ENCODE peak calls at places on chromosomes 6 and 20, in eight cellular contexts. One of them, this sample, is unnamed. For H3K4me1 and H3K36me3, the result is how much of the 10 kb centered on the place peaks cover.

GRCh38 chr6:24664049-24664987 is 2.4 kb downstream of the TDP2 start:
- DNase-seq in upper lobe of left lung: no peak
- DNase-seq in PC-9: no peak
- DNase-seq in IMR-90: no peak
- DNase-seq in Peyer's patch: no peak
- DNase-seq in neural progenitor cell: no peak
- DNase-seq in pancreas: no peak
- DNase-seq in heart left ventricle: no peak
- DNase-seq in this sample: no peak

GRCh38 chr6:11785449-11785951 is 6.9 kb upstream of the ADTRP start:
- DNase-seq in upper lobe of left lung: no peak
- DNase-seq in PC-9: no peak
- DNase-seq in IMR-90: no peak
- DNase-seq in Peyer's patch: no peak
- DNase-seq in neural progenitor cell: no peak
- DNase-seq in pancreas: no peak
- DNase-seq in heart left ventricle: no peak
- DNase-seq in this sample: no peak

GRCh38 chr6:158662607-158663464 is 13.0 kb downstream of the SYTL3 start:
- DNase-seq in upper lobe of left lung: peak
- DNase-seq in PC-9: no peak
- DNase-seq in IMR-90: peak
- DNase-seq in Peyer's patch: no peak
- DNase-seq in neural progenitor cell: no peak
- DNase-seq in pancreas: no peak
- DNase-seq in heart left ventricle: no peak
- DNase-seq in this sample: peak

GRCh38 chr6:22043284-22043962 is 253.4 kb downstream of the PRL start:
- DNase-seq in upper lobe of left lung: no peak
- DNase-seq in PC-9: peak
- DNase-seq in IMR-90: peak
- DNase-seq in Peyer's patch: no peak
- DNase-seq in neural progenitor cell: no peak
- DNase-seq in pancreas: no peak
- DNase-seq in heart left ventricle: peak
- DNase-seq in this sample: no peak

GRCh38 chr6:70136996-70137395 is 165.9 kb downstream of the COL9A1 start:
- DNase-seq in upper lobe of left lung: no peak
- DNase-seq in PC-9: no peak
- DNase-seq in IMR-90: no peak
- DNase-seq in Peyer's patch: no peak
- DNase-seq in neural progenitor cell: no peak
- DNase-seq in pancreas: no peak
- DNase-seq in heart left ventricle: no peak
- DNase-seq in this sample: no peak

GRCh38 chr6:110037726-110038295 is 59.7 kb downstream of the GPR6 start:
- DNase-seq in upper lobe of left lung: no peak
- DNase-seq in PC-9: no peak
- DNase-seq in IMR-90: no peak
- DNase-seq in Peyer's patch: no peak
- DNase-seq in neural progenitor cell: no peak
- DNase-seq in pancreas: no peak
- DNase-seq in heart left ventricle: no peak
- DNase-seq in this sample: no peak

GRCh38 chr20:15487030-15487429 is 1086.2 kb downstream of the KIF16B start:
- DNase-seq in upper lobe of left lung: no peak
- DNase-seq in PC-9: peak
- DNase-seq in IMR-90: no peak
- DNase-seq in Peyer's patch: no peak
- DNase-seq in neural progenitor cell: no peak
- DNase-seq in pancreas: no peak
- DNase-seq in heart left ventricle: no peak
- DNase-seq in this sample: no peak

GRCh38 chr6:115753446-115753845 is 307.2 kb downstream of the FRK start:
- DNase-seq in upper lobe of left lung: no peak
- DNase-seq in PC-9: no peak
- DNase-seq in IMR-90: no peak
- DNase-seq in Peyer's patch: no peak
- DNase-seq in neural progenitor cell: no peak
- DNase-seq in pancreas: no peak
- DNase-seq in heart left ventricle: no peak
- DNase-seq in this sample: no peak

GRCh38 chr20:58473818-58474425 is 41.3 kb downstream of the APCDD1L start:
- DNase-seq in upper lobe of left lung: no peak
- DNase-seq in PC-9: no peak
- DNase-seq in IMR-90: no peak
- DNase-seq in Peyer's patch: no peak
- DNase-seq in neural progenitor cell: no peak
- DNase-seq in pancreas: no peak
- DNase-seq in heart left ventricle: no peak
- DNase-seq in this sample: no peak

GRCh38 chr6:31741815-31742214 is 2.0 kb downstream of the MSH5 start:
- DNase-seq in upper lobe of left lung: no peak
- DNase-seq in PC-9: no peak
- DNase-seq in IMR-90: no peak
- DNase-seq in Peyer's patch: no peak
- DNase-seq in neural progenitor cell: no peak
- DNase-seq in pancreas: no peak
- DNase-seq in heart left ventricle: no peak
- DNase-seq in this sample: no peak

GRCh38 chr6:88761237-88762031 is 202.0 kb downstream of the RNGTT start:
- DNase-seq in upper lobe of left lung: no peak
- DNase-seq in PC-9: no peak
- DNase-seq in IMR-90: no peak
- DNase-seq in Peyer's patch: no peak
- DNase-seq in neural progenitor cell: peak
- DNase-seq in pancreas: no peak
- DNase-seq in heart left ventricle: no peak
- DNase-seq in this sample: no peak

GRCh38 chr6:134746125-134746524 is 203.8 kb downstream of the ALDH8A1 start:
- DNase-seq in upper lobe of left lung: no peak
- DNase-seq in PC-9: no peak
- DNase-seq in IMR-90: no peak
- DNase-seq in Peyer's patch: no peak
- DNase-seq in neural progenitor cell: no peak
- DNase-seq in pancreas: no peak
- DNase-seq in heart left ventricle: no peak
- DNase-seq in this sample: no peak

GRCh38 chr6:47908271-47908670 is 126.4 kb downstream of the OPN5 start:
- DNase-seq in upper lobe of left lung: no peak
- DNase-seq in PC-9: no peak
- DNase-seq in IMR-90: no peak
- DNase-seq in Peyer's patch: no peak
- DNase-seq in neural progenitor cell: no peak
- DNase-seq in pancreas: no peak
- DNase-seq in heart left ventricle: no peak
- DNase-seq in this sample: no peak

GRCh38 chr6:72111611-72112010 is 225.3 kb downstream of the RIMS1 start:
- DNase-seq in upper lobe of left lung: no peak
- DNase-seq in PC-9: no peak
- DNase-seq in IMR-90: no peak
- DNase-seq in Peyer's patch: no peak
- DNase-seq in neural progenitor cell: peak
- DNase-seq in pancreas: no peak
- DNase-seq in heart left ventricle: no peak
- DNase-seq in this sample: no peak

GRCh38 chr6:103001724-103002123 is 1608.2 kb downstream of the GRIK2 start:
- DNase-seq in upper lobe of left lung: no peak
- DNase-seq in PC-9: no peak
- DNase-seq in IMR-90: no peak
- DNase-seq in Peyer's patch: no peak
- DNase-seq in neural progenitor cell: no peak
- DNase-seq in pancreas: no peak
- DNase-seq in heart left ventricle: no peak
- DNase-seq in this sample: no peak

GRCh38 chr6:98179606-98180005 is 654.8 kb upstream of the POU3F2 start:
- DNase-seq in upper lobe of left lung: peak
- DNase-seq in PC-9: no peak
- DNase-seq in IMR-90: no peak
- DNase-seq in Peyer's patch: no peak
- DNase-seq in neural progenitor cell: no peak
- DNase-seq in pancreas: no peak
- DNase-seq in heart left ventricle: no peak
- DNase-seq in this sample: no peak

GRCh38 chr6:102417368-102417767 is 1023.9 kb downstream of the GRIK2 start:
- DNase-seq in upper lobe of left lung: no peak
- DNase-seq in PC-9: no peak
- DNase-seq in IMR-90: no peak
- DNase-seq in Peyer's patch: no peak
- DNase-seq in neural progenitor cell: no peak
- DNase-seq in pancreas: no peak
- DNase-seq in heart left ventricle: no peak
- DNase-seq in this sample: no peak

GRCh38 chr6:132466952-132467351 is 46.0 kb downstream of the STX7 start:
- DNase-seq in upper lobe of left lung: no peak
- DNase-seq in PC-9: no peak
- DNase-seq in IMR-90: peak
- DNase-seq in Peyer's patch: no peak
- DNase-seq in neural progenitor cell: no peak
- DNase-seq in pancreas: no peak
- DNase-seq in heart left ventricle: no peak
- DNase-seq in this sample: no peak

GRCh38 chr20:47620808-47621805 is 119.4 kb downstream of the NCOA3 start:
- DNase-seq in upper lobe of left lung: no peak
- DNase-seq in PC-9: peak
- DNase-seq in IMR-90: peak
- DNase-seq in Peyer's patch: no peak
- DNase-seq in neural progenitor cell: peak
- DNase-seq in pancreas: no peak
- DNase-seq in heart left ventricle: no peak
- DNase-seq in this sample: no peak

GRCh38 chr6:30880563-30881252 is 3.6 kb upstream of the DDR1 start:
- DNase-seq in upper lobe of left lung: peak
- DNase-seq in PC-9: no peak
- DNase-seq in IMR-90: no peak
- DNase-seq in Peyer's patch: no peak
- DNase-seq in neural progenitor cell: peak
- DNase-seq in pancreas: no peak
- DNase-seq in heart left ventricle: no peak
- DNase-seq in this sample: no peak

GRCh38 chr20:62377064-62377461 is 9.8 kb upstream of the RPS21 start:
- DNase-seq in upper lobe of left lung: no peak
- DNase-seq in PC-9: no peak
- DNase-seq in IMR-90: no peak
- DNase-seq in Peyer's patch: no peak
- DNase-seq in neural progenitor cell: no peak
- DNase-seq in pancreas: no peak
- DNase-seq in heart left ventricle: no peak
- DNase-seq in this sample: no peak
- H3K4me1 ChIP-seq in upper lobe of left lung: half or more
- H3K4me1 ChIP-seq in PC-9: under half
- H3K4me1 ChIP-seq in IMR-90: under half
- H3K4me1 ChIP-seq in Peyer's patch: under half
- H3K4me1 ChIP-seq in neural progenitor cell: under half
- H3K4me1 ChIP-seq in pancreas: under half
- H3K4me1 ChIP-seq in heart left ventricle: half or more
- H3K4me1 ChIP-seq in this sample: under half

GRCh38 chr20:3071266-3071609 is 182 bp upstream of the OXT start:
- DNase-seq in upper lobe of left lung: no peak
- DNase-seq in PC-9: no peak
- DNase-seq in IMR-90: no peak
- DNase-seq in Peyer's patch: no peak
- DNase-seq in neural progenitor cell: no peak
- DNase-seq in pancreas: no peak
- DNase-seq in heart left ventricle: no peak
- DNase-seq in this sample: no peak

GRCh38 chr20:3067139-3068009 is 4.0 kb upstream of the OXT start:
- DNase-seq in upper lobe of left lung: no peak
- DNase-seq in PC-9: peak
- DNase-seq in IMR-90: no peak
- DNase-seq in Peyer's patch: no peak
- DNase-seq in neural progenitor cell: no peak
- DNase-seq in pancreas: no peak
- DNase-seq in heart left ventricle: no peak
- DNase-seq in this sample: no peak

GRCh38 chr20:3068075-3068474 is 3.3 kb upstream of the OXT start:
- DNase-seq in upper lobe of left lung: no peak
- DNase-seq in PC-9: no peak
- DNase-seq in IMR-90: no peak
- DNase-seq in Peyer's patch: no peak
- DNase-seq in neural progenitor cell: no peak
- DNase-seq in pancreas: no peak
- DNase-seq in heart left ventricle: no peak
- DNase-seq in this sample: no peak

GRCh38 chr20:3071610-3072529 is at the start of gene OXT:
- DNase-seq in upper lobe of left lung: peak
- DNase-seq in PC-9: no peak
- DNase-seq in IMR-90: no peak
- DNase-seq in Peyer's patch: peak
- DNase-seq in neural progenitor cell: peak
- DNase-seq in pancreas: no peak
- DNase-seq in heart left ventricle: peak
- DNase-seq in this sample: no peak

GRCh38 chr20:3068986-3069900 is 2.2 kb upstream of the OXT start:
- DNase-seq in upper lobe of left lung: no peak
- DNase-seq in PC-9: peak
- DNase-seq in IMR-90: peak
- DNase-seq in Peyer's patch: no peak
- DNase-seq in neural progenitor cell: peak
- DNase-seq in pancreas: no peak
- DNase-seq in heart left ventricle: no peak
- DNase-seq in this sample: no peak
- TF ChIP-seq CTCF in upper lobe of left lung: no peak
- TF ChIP-seq CTCF in PC-9: no peak
- TF ChIP-seq CTCF in IMR-90: no peak
- TF ChIP-seq CTCF in Peyer's patch: peak
- TF ChIP-seq CTCF in neural progenitor cell: no peak
- TF ChIP-seq CTCF in pancreas: no peak
- TF ChIP-seq CTCF in heart left ventricle: peak
- TF ChIP-seq CTCF in this sample: no peak

DNA sequence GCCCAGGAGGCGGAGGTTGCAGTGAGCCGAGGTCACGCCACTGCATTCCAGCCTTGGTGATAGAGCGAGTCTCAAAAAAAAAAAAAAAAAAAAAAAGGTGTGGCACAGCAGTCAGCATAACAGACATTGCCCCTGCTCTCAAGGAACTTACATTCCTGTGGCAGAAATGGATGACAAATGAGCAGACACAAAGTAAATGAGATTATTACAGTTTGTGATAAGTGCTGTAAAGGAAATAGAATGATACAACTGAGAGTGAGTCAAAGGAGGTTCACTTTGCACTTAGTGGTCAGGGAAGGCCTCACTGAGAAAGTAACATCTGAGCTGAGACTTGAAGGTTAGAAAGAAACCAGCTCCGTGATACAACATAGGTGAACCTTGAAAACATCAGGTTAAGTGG is 36.4 kb downstream of the CEP250 start:
- DNase-seq in upper lobe of left lung: no peak
- DNase-seq in PC-9: no peak
- DNase-seq in IMR-90: peak
- DNase-seq in Peyer's patch: no peak
- DNase-seq in neural progenitor cell: no peak
- DNase-seq in pancreas: no peak
- DNase-seq in heart left ventricle: no peak
- DNase-seq in this sample: no peak
- H3K36me3 ChIP-seq in upper lobe of left lung: under half
- H3K36me3 ChIP-seq in PC-9: under half
- H3K36me3 ChIP-seq in IMR-90: half or more
- H3K36me3 ChIP-seq in Peyer's patch: half or more
- H3K36me3 ChIP-seq in neural progenitor cell: under half
- H3K36me3 ChIP-seq in pancreas: under half
- H3K36me3 ChIP-seq in heart left ventricle: half or more
- H3K36me3 ChIP-seq in this sample: under half

GRCh38 chr20:860891-861290 is 27.4 kb downstream of the FAM110A start:
- DNase-seq in upper lobe of left lung: no peak
- DNase-seq in PC-9: no peak
- DNase-seq in IMR-90: no peak
- DNase-seq in Peyer's patch: no peak
- DNase-seq in neural progenitor cell: no peak
- DNase-seq in pancreas: no peak
- DNase-seq in heart left ventricle: no peak
- DNase-seq in this sample: no peak
- H3K4me1 ChIP-seq in upper lobe of left lung: under half
- H3K4me1 ChIP-seq in PC-9: under half
- H3K4me1 ChIP-seq in IMR-90: under half
- H3K4me1 ChIP-seq in Peyer's patch: under half
- H3K4me1 ChIP-seq in neural progenitor cell: under half
- H3K4me1 ChIP-seq in pancreas: under half
- H3K4me1 ChIP-seq in heart left ventricle: under half
- H3K4me1 ChIP-seq in this sample: under half